ENCODE peak calls at places on chromosomes 16 and 17, in six cellular contexts. One of them, this sample, is unnamed.

GRCh38 chr17:64497565-64498035 is 746 bp upstream of the POLG2 start:
- DNase-seq in HCT116: no peak
- DNase-seq in H9: no peak
- DNase-seq in adrenal gland: no peak
- DNase-seq in body of pancreas: no peak
- DNase-seq in ovary: no peak
- DNase-seq in this sample: no peak

GRCh38 chr17:42016952-42017865 is at the start of gene DNAJC7:
- DNase-seq in ovary: peak; percentile 88
- DNase-seq in adrenal gland: peak; percentile 90
- DNase-seq in HCT116: peak; percentile 81
- DNase-seq in body of pancreas: peak; percentile 93
- DNase-seq in H9: peak; percentile 96
- DNase-seq in this sample: peak; percentile 92

GRCh38 chr17:969767-970387 is 9.7 kb downstream of the NXN start:
- DNase-seq in H9: no peak
- DNase-seq in adrenal gland: no peak
- DNase-seq in HCT116: peak; percentile 66
- DNase-seq in body of pancreas: no peak
- DNase-seq in ovary: no peak
- DNase-seq in this sample: no peak

GRCh38 chr16:49278944-49279725 is 2.5 kb downstream of the CBLN1 start:
- DNase-seq in H9: peak; percentile 54
- DNase-seq in adrenal gland: no peak
- DNase-seq in ovary: no peak
- DNase-seq in body of pancreas: no peak
- DNase-seq in HCT116: no peak
- DNase-seq in this sample: no peak

GRCh38 chr17:28477928-28478327 is 4.5 kb downstream of the SLC13A2 start:
- DNase-seq in adrenal gland: no peak
- DNase-seq in body of pancreas: no peak
- DNase-seq in ovary: no peak
- DNase-seq in H9: no peak
- DNase-seq in HCT116: no peak
- DNase-seq in this sample: no peak

GRCh38 chr16:85626191-85626951 is 13.2 kb downstream of the GSE1 start:
- DNase-seq in ovary: no peak
- DNase-seq in adrenal gland: no peak
- DNase-seq in H9: peak; percentile 62
- DNase-seq in body of pancreas: peak; percentile 68
- DNase-seq in HCT116: no peak
- DNase-seq in this sample: no peak

GRCh38 chr16:57289391-57290257 is 5.2 kb upstream of the PLLP start:
- DNase-seq in HCT116: no peak
- DNase-seq in H9: no peak
- DNase-seq in adrenal gland: no peak
- DNase-seq in ovary: no peak
- DNase-seq in body of pancreas: no peak
- DNase-seq in this sample: no peak

GRCh38 chr17:43118679-43119615 is 6.2 kb downstream of the BRCA1 start:
- DNase-seq in adrenal gland: no peak
- DNase-seq in body of pancreas: no peak
- DNase-seq in HCT116: no peak
- DNase-seq in ovary: no peak
- DNase-seq in H9: no peak
- DNase-seq in this sample: no peak

GRCh38 chr16:77234611-77235010 is 35.4 kb downstream of the SYCE1L start:
- DNase-seq in HCT116: no peak
- DNase-seq in adrenal gland: no peak
- DNase-seq in H9: peak; percentile 68
- DNase-seq in body of pancreas: no peak
- DNase-seq in ovary: no peak
- DNase-seq in this sample: no peak

GRCh38 chr16:78461496-78461938 is 362.1 kb downstream of the WWOX start:
- DNase-seq in HCT116: no peak
- DNase-seq in body of pancreas: no peak
- DNase-seq in adrenal gland: no peak
- DNase-seq in ovary: no peak
- DNase-seq in H9: no peak
- DNase-seq in this sample: no peak

GRCh38 chr17:57166803-57167202 is 81.8 kb downstream of the AKAP1 start:
- DNase-seq in HCT116: peak; percentile 26
- DNase-seq in H9: peak; percentile 59
- DNase-seq in body of pancreas: no peak
- DNase-seq in ovary: no peak
- DNase-seq in adrenal gland: no peak
- DNase-seq in this sample: no peak

GRCh38 chr17:63682981-63683380 is 16.9 kb downstream of the LIMD2 start:
- DNase-seq in ovary: no peak
- DNase-seq in HCT116: no peak
- DNase-seq in H9: no peak
- DNase-seq in body of pancreas: no peak
- DNase-seq in adrenal gland: no peak
- DNase-seq in this sample: no peak

GRCh38 chr17:66349549-66350245 is 47.3 kb downstream of the PRKCA start:
- DNase-seq in H9: no peak
- DNase-seq in ovary: no peak
- DNase-seq in HCT116: no peak
- DNase-seq in body of pancreas: no peak
- DNase-seq in adrenal gland: no peak
- DNase-seq in this sample: no peak

GRCh38 chr17:8255499-8255898 is 6.4 kb downstream of the PFAS start:
- DNase-seq in adrenal gland: no peak
- DNase-seq in HCT116: no peak
- DNase-seq in ovary: no peak
- DNase-seq in body of pancreas: no peak
- DNase-seq in H9: no peak
- DNase-seq in this sample: no peak

GRCh38 chr17:57534863-57535651 is 210.0 kb downstream of the CCDC182 start:
- DNase-seq in body of pancreas: peak; percentile 16
- DNase-seq in H9: no peak
- DNase-seq in HCT116: no peak
- DNase-seq in adrenal gland: peak; percentile 86
- DNase-seq in ovary: peak; percentile 54
- DNase-seq in this sample: peak; percentile 78

DNA sequence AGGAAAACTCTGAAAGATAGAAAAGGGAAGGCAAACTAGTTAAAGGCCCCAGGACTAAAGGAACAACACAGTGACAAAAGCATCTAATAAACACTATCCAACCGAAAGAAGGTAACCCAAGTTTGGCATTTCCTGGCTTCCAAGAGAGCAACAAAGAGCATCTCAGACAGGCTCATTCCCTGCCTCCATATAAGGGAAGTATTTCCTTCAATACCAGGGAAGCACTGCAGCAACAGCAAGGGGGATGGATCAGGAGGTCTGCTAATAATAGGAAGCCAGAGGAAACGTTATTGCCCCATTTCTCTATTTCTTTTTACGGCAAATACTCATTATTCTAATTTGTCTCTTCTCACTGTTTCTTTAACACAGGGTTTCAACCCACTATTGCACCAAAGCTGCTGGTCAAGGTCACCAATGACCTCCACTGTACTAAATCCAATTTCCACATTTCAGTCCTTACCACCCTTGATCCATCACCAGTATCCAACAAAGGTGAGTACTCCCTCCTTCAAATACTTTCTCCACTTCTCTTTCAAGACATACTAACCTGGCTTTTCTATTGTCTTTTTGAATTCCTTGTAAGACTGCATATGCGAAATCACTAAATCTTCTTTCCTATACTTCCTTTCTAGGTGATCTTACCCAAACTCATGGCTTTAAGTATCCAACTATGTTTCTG is 86.1 kb downstream of the KANSL1 start:
- DNase-seq in HCT116: no peak
- DNase-seq in H9: no peak
- DNase-seq in ovary: no peak
- DNase-seq in adrenal gland: no peak
- DNase-seq in body of pancreas: no peak
- DNase-seq in this sample: no peak
- TF ChIP-seq CTCF in HCT116: no peak
- TF ChIP-seq CTCF in H9: no peak
- TF ChIP-seq CTCF in ovary: no peak
- TF ChIP-seq CTCF in adrenal gland: no peak
- TF ChIP-seq CTCF in body of pancreas: no peak
- TF ChIP-seq CTCF in this sample: no peak

GRCh38 chr16:23302045-23302956 is at the start of gene SCNN1B:
- DNase-seq in body of pancreas: peak; percentile 35
- DNase-seq in ovary: no peak
- DNase-seq in H9: peak; percentile 42
- DNase-seq in adrenal gland: no peak
- DNase-seq in HCT116: no peak
- DNase-seq in this sample: no peak
- H3K27ac ChIP-seq in body of pancreas: no peak within 1 kb of the TSS
- H3K27ac ChIP-seq in ovary: no peak within 1 kb of the TSS
- H3K27ac ChIP-seq in H9: no peak within 1 kb of the TSS
- H3K27ac ChIP-seq in adrenal gland: no peak within 1 kb of the TSS
- H3K27ac ChIP-seq in HCT116: no peak within 1 kb of the TSS
- H3K27ac ChIP-seq in this sample: no peak within 1 kb of the TSS

DNA sequence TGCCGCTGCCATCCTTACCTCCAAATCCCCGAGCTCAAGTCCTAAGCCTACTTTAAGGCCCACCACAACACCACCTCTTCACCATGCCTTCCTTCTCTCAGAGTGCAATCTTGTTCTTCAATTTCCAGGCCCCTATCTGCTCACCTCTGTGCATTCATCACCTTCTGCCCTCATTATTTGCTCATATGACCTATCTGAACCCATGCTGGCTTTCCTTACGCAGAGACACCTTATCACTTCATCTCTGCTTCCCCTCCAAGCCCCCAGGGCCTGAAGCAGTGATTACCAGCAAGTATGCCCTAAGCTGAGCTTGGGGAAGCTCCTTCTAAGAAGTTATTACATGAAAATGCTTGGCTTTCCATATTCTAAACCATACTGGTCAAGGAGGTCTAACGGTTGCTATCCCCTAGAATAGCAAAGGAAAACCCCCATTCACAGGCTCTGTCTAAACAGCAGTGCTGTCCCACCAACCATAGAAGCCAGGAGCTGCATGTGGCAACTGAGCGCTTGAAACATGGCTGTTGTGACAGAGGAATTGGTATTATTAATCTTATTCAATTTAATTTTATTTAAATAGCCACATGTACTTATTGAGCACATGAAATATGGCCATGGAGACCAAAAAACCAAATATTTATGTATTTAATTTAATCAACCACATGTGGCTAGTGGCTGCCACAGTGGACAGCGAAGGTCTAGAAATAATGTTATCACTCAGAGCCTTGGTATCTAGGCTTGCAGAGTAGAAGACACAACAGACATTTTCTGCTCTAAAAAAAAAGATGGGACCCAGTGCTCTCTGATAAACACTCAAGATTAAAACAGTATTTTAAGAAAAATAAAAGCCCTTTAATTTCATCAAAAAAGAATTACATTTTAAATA is 13.9 kb downstream of the USP7 start:
- DNase-seq in body of pancreas: no peak
- DNase-seq in adrenal gland: no peak
- DNase-seq in ovary: no peak
- DNase-seq in H9: no peak
- DNase-seq in HCT116: no peak
- DNase-seq in this sample: no peak
- H3K4me1 ChIP-seq in body of pancreas: peaks cover 67% of the 10 kb centered on the region
- H3K4me1 ChIP-seq in adrenal gland: peaks cover 64% of the 10 kb centered on the region
- H3K4me1 ChIP-seq in ovary: peaks cover 23% of the 10 kb centered on the region
- H3K4me1 ChIP-seq in H9: peaks cover 19% of the 10 kb centered on the region
- H3K4me1 ChIP-seq in HCT116: peaks cover 3% of the 10 kb centered on the region
- H3K4me1 ChIP-seq in this sample: peaks cover 40% of the 10 kb centered on the region

DNA sequence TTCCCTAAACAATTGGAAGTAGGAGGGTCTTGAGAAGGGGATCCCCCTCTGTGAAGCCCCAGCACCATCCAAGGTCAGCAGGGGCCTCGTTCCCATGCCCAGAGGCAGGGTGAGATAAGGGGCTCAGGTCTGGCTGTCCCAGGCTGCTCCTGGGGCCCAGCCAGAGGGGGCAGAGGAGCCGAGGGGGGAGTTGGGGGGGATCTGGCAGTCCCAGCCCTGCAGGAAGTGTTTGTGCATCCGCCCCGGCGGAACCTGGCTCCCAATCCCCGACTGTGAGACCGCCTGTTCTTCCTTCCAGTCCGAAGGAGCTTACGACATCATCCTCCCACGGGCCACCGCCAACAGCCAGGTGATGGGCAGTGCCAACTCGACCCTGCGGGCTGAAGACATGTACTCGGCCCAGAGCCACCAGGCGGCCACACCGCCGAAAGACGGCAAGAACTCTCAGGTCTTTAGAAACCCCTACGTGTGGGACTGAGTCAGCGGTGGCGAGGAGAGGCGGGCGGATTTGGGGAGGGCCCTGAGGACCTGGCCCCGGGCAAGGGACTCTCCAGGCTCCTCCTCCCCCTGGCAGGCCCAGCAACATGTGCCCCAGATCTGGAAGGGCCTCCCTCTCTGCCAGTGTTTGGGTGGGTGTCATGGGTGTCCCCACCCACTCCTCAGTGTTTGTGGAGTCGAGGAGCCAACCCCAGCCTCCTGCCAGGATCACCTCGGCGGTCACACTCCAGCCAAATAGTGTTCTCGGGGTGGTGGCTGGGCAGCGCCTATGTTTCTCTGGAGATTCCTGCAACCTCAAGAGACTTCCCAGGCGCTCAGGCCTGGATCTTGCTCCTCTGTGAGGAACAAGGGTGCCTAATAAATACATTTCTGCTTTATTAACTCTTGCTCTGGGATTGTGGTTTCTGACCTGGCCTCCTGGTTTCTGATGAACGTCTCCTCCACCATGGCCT is 14.9 kb downstream of the GPRC5C start:
- DNase-seq in HCT116: no peak
- DNase-seq in body of pancreas: peak; percentile 78
- DNase-seq in adrenal gland: peak; percentile 47
- DNase-seq in H9: no peak
- DNase-seq in ovary: peak; percentile 76
- DNase-seq in this sample: peak; percentile 90
- TF ChIP-seq CTCF in HCT116: no peak
- TF ChIP-seq CTCF in body of pancreas: no peak
- TF ChIP-seq CTCF in adrenal gland: no peak
- TF ChIP-seq CTCF in H9: no peak
- TF ChIP-seq CTCF in ovary: no peak
- TF ChIP-seq CTCF in this sample: no peak

DNA sequence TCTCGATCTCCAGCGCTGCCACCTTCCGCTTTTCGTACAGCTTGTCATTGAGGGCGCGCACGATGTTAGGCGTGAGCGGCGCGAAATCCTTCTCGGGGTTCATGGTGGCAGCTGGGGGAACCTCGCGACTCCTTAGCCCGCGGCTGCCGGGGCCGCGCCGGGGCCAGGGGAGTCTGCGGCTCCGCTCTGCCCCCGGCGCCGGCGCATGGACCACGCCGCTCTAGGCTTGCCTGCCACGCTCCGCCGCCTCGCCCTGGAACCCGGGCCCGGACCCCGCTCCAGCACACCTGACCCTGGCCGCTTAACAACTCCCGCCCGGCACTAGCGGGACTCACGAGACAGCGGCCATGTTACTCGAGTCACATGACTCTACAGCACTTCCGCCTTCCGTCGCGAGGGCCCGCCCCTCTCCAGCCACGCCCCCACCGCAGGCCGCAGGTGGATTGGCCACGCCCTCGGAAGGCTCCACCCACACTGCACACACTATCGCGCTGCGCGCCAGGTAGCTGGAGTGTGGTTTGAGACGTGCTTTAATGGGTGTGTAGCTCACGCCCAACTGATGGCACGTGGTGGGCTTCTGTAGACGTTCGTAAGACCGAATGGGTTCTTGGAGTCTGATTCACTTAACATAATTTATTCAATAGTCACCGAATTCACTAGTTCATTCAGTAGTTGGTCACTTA is at the start of gene VAC14:
- DNase-seq in H9: peak; percentile 97
- DNase-seq in adrenal gland: peak; percentile 96
- DNase-seq in ovary: peak; percentile 91
- DNase-seq in HCT116: peak; percentile 87
- DNase-seq in body of pancreas: peak; percentile 99
- DNase-seq in this sample: peak; percentile 96
- H3K27ac ChIP-seq in H9: no peak within 1 kb of the TSS
- H3K27ac ChIP-seq in adrenal gland: peak within 1 kb of the TSS; percentile 53
- H3K27ac ChIP-seq in ovary: no peak within 1 kb of the TSS
- H3K27ac ChIP-seq in HCT116: peak within 1 kb of the TSS; percentile 57
- H3K27ac ChIP-seq in body of pancreas: peak within 1 kb of the TSS; percentile 5
- H3K27ac ChIP-seq in this sample: peak within 1 kb of the TSS; percentile 42

This sample was measured in right lobe of liver.